ENCODE peak calls at places on chromosomes 11 and 22, in eight cellular contexts. T is HepG2, X is lower lobe of right lung, E is ovary, N is lower leg skin, V is A549, R is choroid plexus epithelial cell, C is B cell. K is an unnamed sample.

GRCh38 chr22:47854680-47855079 is 1092.2 kb downstream of the TBC1D22A start:
- DNase-seq in R (no peak), N (no peak), C (no peak), X (no peak), E (no peak), V (no peak), T (no peak), K (no peak)

GRCh38 chr11:1478011-1478410 is 8.6 kb downstream of the MOB2 start:
- DNase-seq in R (no peak), V (no peak), X (peak; percentile 31), N (no peak), E (peak; percentile 12), T (no peak), C (no peak), K (peak; percentile 40)

GRCh38 chr11:45769960-45770359 is 35.0 kb upstream of the SLC35C1 start:
- DNase-seq in N (no peak), C (no peak), X (no peak), V (no peak), R (no peak), T (no peak), E (no peak), K (no peak)

GRCh38 chr22:40727607-40728325 is 48.5 kb downstream of the MCHR1 start:
- DNase-seq in X (no peak), N (no peak), V (no peak), T (no peak), R (no peak), C (no peak), E (no peak), K (no peak)

GRCh38 chr22:46902998-46903916 is 140.8 kb downstream of the TBC1D22A start:
- DNase-seq in R (no peak), T (no peak), C (no peak), N (peak; percentile 80), V (no peak), E (no peak), X (no peak), K (no peak)

GRCh38 chr22:38506118-38506962 is at the start of gene DDX17:
- DNase-seq in T (peak; percentile 94), V (peak; percentile 85), X (peak; percentile 95), N (peak; percentile 99), E (peak; percentile 92), C (peak; percentile 84), R (peak; percentile 97), K (peak; percentile 95)

GRCh38 chr11:121716060-121716459 is 263.3 kb upstream of the SORL1-AS1 start:
- DNase-seq in R (peak; percentile 59), N (no peak), E (no peak), V (no peak), T (no peak), X (no peak), C (no peak), K (no peak)

GRCh38 chr11:123219066-123219697 is 24.1 kb upstream of the CLMP start:
- DNase-seq in T (no peak), E (no peak), X (no peak), C (no peak), N (no peak), V (no peak), R (peak; percentile 72), K (no peak)

GRCh38 chr22:24432059-24432853 is 4.9 kb downstream of the ADORA2A start:
- DNase-seq in V (no peak), T (no peak), E (peak; percentile 81), N (peak; percentile 89), X (no peak), R (peak; percentile 65), C (no peak), K (no peak)

GRCh38 chr22:47395481-47395880 is 633.0 kb downstream of the TBC1D22A start:
- DNase-seq in T (no peak), E (no peak), N (no peak), R (peak; percentile 39), V (peak; percentile 25), C (no peak), X (no peak), K (peak; percentile 6)

GRCh38 chr22:45648320-45649070 is 23.1 kb upstream of the ATXN10 start:
- DNase-seq in C (no peak), X (no peak), E (no peak), R (no peak), V (no peak), N (peak; percentile 80), T (no peak), K (no peak)

GRCh38 chr22:22877523-22878210 is 9.9 kb upstream of the IGLL5 start:
- DNase-seq in R (peak; percentile 79), E (no peak), X (no peak), T (peak; percentile 46), C (no peak), N (peak; percentile 92), V (peak; percentile 51), K (peak; percentile 70)

GRCh38 chr11:128207861-128208321 is 379.5 kb downstream of the ETS1 start:
- DNase-seq in V (peak; percentile 68), C (no peak), E (no peak), X (no peak), N (no peak), T (no peak), R (peak; percentile 95), K (no peak)

GRCh38 chr11:76380161-76380976 is 563 bp downstream of the THAP12 start:
- DNase-seq in R (peak; percentile 18), N (no peak), T (no peak), E (no peak), X (peak; percentile 62), V (peak; percentile 23), C (peak; percentile 68), K (peak; percentile 52)

GRCh38 chr11:20050551-20051333 is 109.5 kb downstream of the DBX1 start:
- DNase-seq in E (no peak), C (no peak), V (no peak), N (no peak), R (peak; percentile 64), X (no peak), T (no peak), K (no peak)

GRCh38 chr11:95711162-95711944 is 78.2 kb downstream of the FAM76B start:
- DNase-seq in C (no peak), V (no peak), T (no peak), E (peak; percentile 39), N (no peak), R (peak; percentile 80), X (no peak), K (no peak)

GRCh38 chr11:96456111-96456510 is 66.3 kb downstream of the JRKL start:
- DNase-seq in C (no peak), V (no peak), X (no peak), R (no peak), E (no peak), N (no peak), T (no peak), K (no peak)

GRCh38 chr11:125364085-125364822 is 131.8 kb downstream of the FEZ1 start:
- DNase-seq in R (peak; percentile 48), V (no peak), X (no peak), T (no peak), N (no peak), C (no peak), E (no peak), K (no peak)
- TF ChIP-seq CTCF in R (peak; percentile 43), V (no peak), X (no peak), T (no peak), N (no peak), C (no peak), E (no peak), K (no peak)

GRCh38 chr22:18114495-18114894 is 3.9 kb downstream of the TUBA8 start:
- DNase-seq in V (no peak), T (no peak), R (no peak), N (no peak), C (no peak), X (no peak), E (no peak), K (no peak)

GRCh38 chr22:18116634-18117033 is 6.0 kb downstream of the TUBA8 start:
- DNase-seq in N (no peak), E (no peak), V (no peak), R (no peak), X (no peak), T (no peak), C (no peak), K (no peak)

GRCh38 chr22:18113680-18114394 is 3.2 kb downstream of the TUBA8 start:
- DNase-seq in T (no peak), N (no peak), E (no peak), C (no peak), V (no peak), R (no peak), X (no peak), K (no peak)

GRCh38 chr22:18114976-18115652 is 4.5 kb downstream of the TUBA8 start:
- DNase-seq in E (no peak), C (no peak), X (no peak), R (no peak), N (no peak), V (no peak), T (no peak), K (no peak)

GRCh38 chr22:18115844-18116480 is 5.4 kb downstream of the TUBA8 start:
- DNase-seq in N (no peak), R (no peak), T (no peak), V (no peak), X (no peak), C (no peak), E (no peak), K (no peak)
- TF ChIP-seq CTCF in N (no peak), R (no peak), T (no peak), V (no peak), X (no peak), C (no peak), E (no peak), K (no peak)

GRCh38 chr11:11152877-11153276 is 200.2 kb downstream of the CSNK2A3 start:
- DNase-seq in V (no peak), X (no peak), C (no peak), T (no peak), N (no peak), R (no peak), E (no peak), K (no peak)

GRCh38 chr11:11157201-11157600 is 195.8 kb downstream of the CSNK2A3 start:
- DNase-seq in V (peak; percentile 41), T (peak; percentile 33), R (peak; percentile 59), N (no peak), E (no peak), C (no peak), X (no peak), K (no peak)

DNA sequence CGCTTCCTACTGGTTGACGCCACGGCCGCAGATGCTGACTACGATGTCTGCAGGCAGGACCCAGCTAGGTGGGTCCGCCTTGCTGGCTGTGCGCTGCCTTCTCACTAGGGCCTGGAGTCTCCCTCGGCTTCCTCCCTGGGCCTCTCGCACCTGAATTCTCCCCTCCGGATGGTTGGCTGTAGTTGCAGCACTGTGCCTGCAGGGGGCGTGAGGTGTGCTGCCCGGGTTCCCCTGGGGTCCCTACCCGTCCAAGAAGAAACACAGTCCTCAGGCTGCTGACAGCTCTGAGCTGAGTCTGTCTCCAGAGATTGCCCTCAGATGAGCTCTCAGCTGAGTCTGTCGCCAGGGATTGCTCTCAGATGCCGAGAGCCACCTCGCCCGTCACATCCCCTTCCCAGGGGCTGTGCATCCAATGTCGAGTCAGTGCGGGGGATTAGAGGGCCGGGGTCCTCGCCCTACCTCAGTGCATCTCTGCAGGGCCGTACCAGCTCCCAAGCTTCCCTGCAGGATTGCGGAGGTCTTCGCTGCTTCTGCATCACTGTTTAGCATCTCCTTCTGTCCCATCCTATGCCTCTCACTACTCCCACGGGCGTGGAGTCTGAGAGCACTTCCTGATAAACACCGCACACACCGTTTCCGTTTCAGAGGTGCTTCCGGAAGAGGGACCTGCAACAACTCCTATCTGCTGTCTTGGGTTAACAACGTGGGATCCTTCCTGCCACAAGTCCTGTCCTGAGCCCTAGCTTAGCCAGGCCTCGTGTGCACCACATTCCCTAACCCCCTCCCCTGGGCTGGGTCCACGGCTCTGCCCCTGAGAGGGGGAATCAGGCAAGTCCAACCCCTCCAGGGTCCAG is 196.9 kb downstream of the CSNK2A3 start:
- DNase-seq in E (no peak), C (peak; percentile 25), N (no peak), R (no peak), T (no peak), X (no peak), V (peak; percentile 32), K (no peak)
- TF ChIP-seq CTCF in E (no peak), C (no peak), N (no peak), R (peak; percentile 48), T (peak; percentile 60), X (peak; percentile 44), V (no peak), K (peak; percentile 52)

GRCh38 chr11:43503417-43503816 is 144.7 kb downstream of the TTC17 start:
- DNase-seq in X (no peak), T (no peak), V (no peak), R (peak; percentile 48), E (no peak), N (no peak), C (no peak), K (no peak)
- TF ChIP-seq CTCF in X (no peak), T (no peak), V (no peak), R (peak; percentile 51), E (no peak), N (no peak), C (no peak), K (no peak)